ENCODE peak calls at places on chromosomes 11 and 22, in four cellular contexts. L is HCT116, B is H1, M is HepG2. T is an unnamed sample.
A peak's percentile ranks its signal among the peaks of the same experiment; 100 is the strongest.

GRCh38 chr11:68266936-68267880 is 4.6 kb downstream of the C11orf24 start:
- DNase-seq in M (no peak), B (no peak), L (no peak), T (no peak)

GRCh38 chr11:66015094-66015881 is 3.5 kb downstream of the CST6 start:
- DNase-seq in M (no peak), L (peak; percentile 56), B (no peak), T (no peak)

GRCh38 chr22:26617251-26618199 is at the start of gene CRYBB1:
- DNase-seq in B (peak; percentile 53), L (no peak), M (no peak), T (no peak)

GRCh38 chr22:35539910-35540599 is 576 bp upstream of the RASD2 start:
- DNase-seq in L (no peak), M (no peak), B (peak; percentile 74), T (no peak)

GRCh38 chr11:4018641-4019040 is 76.0 kb upstream of the RRM1 start:
- DNase-seq in L (no peak), M (no peak), B (no peak), T (no peak)

GRCh38 chr11:130478204-130478701 is 29.8 kb downstream of the ADAMTS15 start:
- DNase-seq in B (peak; percentile 44), M (no peak), L (no peak), T (peak; percentile 9)

GRCh38 chr22:36409911-36410756 is 22.4 kb upstream of the MYH9 start:
- DNase-seq in L (peak; percentile 96), M (peak; percentile 97), B (peak; percentile 90), T (peak; percentile 92)

GRCh38 chr11:123628936-123629683 is 25.3 kb downstream of the SCN3B start:
- DNase-seq in M (no peak), L (no peak), B (no peak), T (no peak)

GRCh38 chr11:85967457-85967856 is 101.4 kb downstream of the PICALM start:
- DNase-seq in M (no peak), L (no peak), B (no peak), T (no peak)

GRCh38 chr11:57648791-57649735 is 649 bp downstream of the YPEL4 start:
- DNase-seq in B (peak; percentile 76), L (no peak), M (no peak), T (peak; percentile 76)

GRCh38 chr11:43638717-43639116 is 41.8 kb upstream of the HSD17B12 start:
- DNase-seq in M (no peak), B (no peak), L (no peak), T (peak; percentile 30)

GRCh38 chr11:101346591-101346990 is 217.0 kb upstream of the PGR start:
- DNase-seq in M (no peak), B (no peak), L (no peak), T (no peak)

GRCh38 chr11:1743587-1744136 is 6.7 kb downstream of the IFITM10 start:
- DNase-seq in M (no peak), B (no peak), L (no peak), T (no peak)

GRCh38 chr22:28142361-28142801 is 223.3 kb upstream of the PITPNB start:
- DNase-seq in M (peak; percentile 5), L (no peak), B (no peak), T (no peak)

GRCh38 chr22:19810381-19811141 is 44.1 kb downstream of the GNB1L start:
- DNase-seq in B (no peak), L (no peak), M (no peak), T (no peak)

GRCh38 chr11:112769170-112769569 is 192.1 kb upstream of the NCAM1 start:
- DNase-seq in B (no peak), M (no peak), L (no peak), T (no peak)

GRCh38 chr11:11659567-11660341 is 37.9 kb upstream of the GALNT18 start:
- DNase-seq in L (no peak), B (no peak), M (no peak), T (no peak)

GRCh38 chr22:44684506-44685383 is 17.3 kb upstream of the PRR5 start:
- DNase-seq in L (peak; percentile 83), B (peak; percentile 92), M (peak; percentile 92), T (peak; percentile 86)

GRCh38 chr11:128518493-128519207 is 68.7 kb downstream of the ETS1 start:
- DNase-seq in B (no peak), M (no peak), L (no peak), T (no peak)

GRCh38 chr11:32451808-32452207 is 16.5 kb upstream of the WT1 start:
- DNase-seq in L (no peak), B (no peak), M (no peak), T (no peak)

GRCh38 chr11:63573881-63574855 is 11.0 kb upstream of the PLAAT2 start:
- DNase-seq in L (no peak), M (peak; percentile 78), B (no peak), T (no peak)

GRCh38 chr11:121240650-121241299 is 51.8 kb upstream of the SC5D start:
- DNase-seq in L (no peak), M (no peak), B (no peak), T (no peak)

GRCh38 chr11:71268706-71269321 is 16.4 kb upstream of the SHANK2 start:
- DNase-seq in L (no peak), B (peak; percentile 29), M (peak; percentile 74), T (no peak)

GRCh38 chr11:72293910-72294533 is 50.0 kb upstream of the PHOX2A start:
- DNase-seq in B (peak; percentile 34), L (no peak), M (no peak), T (no peak)

GRCh38 chr11:119479685-119480275 is 56.8 kb upstream of the THY1 start:
- DNase-seq in M (peak; percentile 74), B (peak; percentile 52), L (no peak), T (no peak)

GRCh38 chr11:114815761-114816160 is 137.4 kb downstream of the NXPE2 start:
- DNase-seq in M (no peak), L (no peak), B (no peak), T (no peak)

GRCh38 chr11:78860720-78861422 is 286.2 kb upstream of the NARS2 start:
- DNase-seq in L (no peak), M (no peak), B (peak; percentile 68), T (peak; percentile 11)

GRCh38 chr22:30968924-30969531 is at the start of gene TUG1:
- DNase-seq in L (peak; percentile 96), B (peak; percentile 93), M (peak; percentile 96), T (peak; percentile 87)
- H3K9me3 ChIP-seq in L (peaks cover 40% of the 10 kb centered on the region), B (peaks cover 3% of the 10 kb centered on the region), M (no peaks in the 10 kb centered on the region), T (peaks cover 50% of the 10 kb centered on the region)

DNA sequence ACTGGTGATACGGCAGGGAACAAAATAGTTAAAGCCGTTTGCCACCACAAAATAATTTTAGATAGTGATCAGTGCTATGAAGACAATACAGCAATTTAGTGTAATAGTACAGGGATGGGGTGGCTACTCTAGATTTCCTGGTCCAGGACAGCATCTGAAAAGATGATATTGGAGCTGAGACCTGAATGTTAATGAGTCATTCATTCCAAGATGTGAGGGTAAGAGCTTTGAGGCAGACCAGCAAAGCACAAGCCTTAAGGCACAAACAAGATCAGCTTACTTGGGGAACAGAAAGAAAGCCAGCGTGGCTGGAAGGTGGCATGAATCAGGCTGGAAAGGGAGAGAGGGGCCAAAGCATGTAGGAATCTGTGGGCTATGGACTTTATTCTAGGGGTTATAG is 132.3 kb downstream of the TRIM44 start:
- DNase-seq in B (no peak), L (no peak), M (no peak), T (no peak)
- TF ChIP-seq ZNF274 in B (no peak), L (no peak), M (no peak), T (no peak)

GRCh38 chr11:91374794-91375193 is 849.8 kb upstream of the FAT3 start:
- DNase-seq in L (no peak), M (no peak), B (no peak), T (no peak)
- H3K9me3 ChIP-seq in L (peaks cover 15% of the 10 kb centered on the region), M (no peaks in the 10 kb centered on the region), B (no peaks in the 10 kb centered on the region), T (no peaks in the 10 kb centered on the region)

GRCh38 chr11:124863826-124864165 is 1.4 kb upstream of the ROBO3 start:
- DNase-seq in M (no peak), L (no peak), B (no peak), T (no peak)
- TF ChIP-seq ZNF274 in M (no peak), L (no peak), B (no peak), T (no peak)

DNA sequence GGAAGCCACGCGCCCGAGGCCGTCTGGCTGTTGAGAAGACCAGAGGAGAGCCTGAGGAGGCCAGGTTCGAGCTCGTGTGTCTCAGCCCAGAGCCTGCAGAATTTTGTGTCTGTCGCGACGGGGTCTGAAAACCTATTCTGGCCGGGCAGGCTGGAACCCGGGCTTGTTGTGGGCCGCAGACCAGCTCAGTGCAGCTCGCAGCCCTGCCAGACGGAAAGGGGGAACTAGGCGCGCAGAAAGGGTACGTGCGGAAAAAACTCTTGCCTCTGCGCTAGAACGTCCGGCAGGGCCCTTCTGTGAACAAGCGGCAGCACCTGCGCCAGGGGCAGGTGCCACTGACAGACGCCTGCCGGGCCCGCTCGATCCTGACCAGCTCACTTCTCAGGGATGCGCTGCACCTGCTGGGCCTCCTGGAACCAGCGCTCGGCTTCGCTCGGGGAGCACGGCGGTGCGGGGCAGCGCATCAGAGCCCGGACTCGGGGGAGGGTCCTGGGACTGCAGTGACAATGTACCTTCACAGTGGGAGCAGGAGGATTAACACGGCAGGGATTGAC is 409.3 kb downstream of the BRD1 start:
- DNase-seq in M (no peak), B (no peak), L (no peak), T (no peak)
- H3K9me3 ChIP-seq in M (no peaks in the 10 kb centered on the region), B (no peaks in the 10 kb centered on the region), L (no peaks in the 10 kb centered on the region), T (no peaks in the 10 kb centered on the region)